ENCODE peak calls at places on chromosomes 2 and 18, in four cellular contexts. One of them, this sample, is unnamed.

GRCh38 chr2:43452318-43452731 is 143.5 kb downstream of the THADA start:
- DNase-seq in Peyer's patch: no peak
- DNase-seq in A549: no peak
- DNase-seq in sigmoid colon: no peak
- DNase-seq in this sample: no peak

GRCh38 chr2:71070294-71071025 is 2.0 kb downstream of the NAGK start:
- DNase-seq in Peyer's patch: no peak
- DNase-seq in A549: peak
- DNase-seq in sigmoid colon: peak
- DNase-seq in this sample: no peak

GRCh38 chr2:77016964-77017363 is 505.2 kb downstream of the LRRTM4 start:
- DNase-seq in Peyer's patch: no peak
- DNase-seq in A549: no peak
- DNase-seq in sigmoid colon: no peak
- DNase-seq in this sample: no peak

GRCh38 chr2:175008801-175009495 is 3.8 kb upstream of the CHN1 start:
- DNase-seq in Peyer's patch: no peak
- DNase-seq in A549: no peak
- DNase-seq in sigmoid colon: no peak
- DNase-seq in this sample: no peak

GRCh38 chr2:102480273-102480672 is 7.2 kb downstream of the SLC9A4 start:
- DNase-seq in Peyer's patch: no peak
- DNase-seq in A549: no peak
- DNase-seq in sigmoid colon: no peak
- DNase-seq in this sample: no peak

GRCh38 chr2:61272421-61273070 is 110.6 kb downstream of the C2orf74 start:
- DNase-seq in Peyer's patch: no peak
- DNase-seq in A549: no peak
- DNase-seq in sigmoid colon: no peak
- DNase-seq in this sample: no peak

GRCh38 chr18:57175550-57175949 is 28.7 kb downstream of the BOD1L2 start:
- DNase-seq in Peyer's patch: no peak
- DNase-seq in A549: no peak
- DNase-seq in sigmoid colon: no peak
- DNase-seq in this sample: no peak

GRCh38 chr2:12162269-12163247 is 416.1 kb downstream of the LPIN1 start:
- DNase-seq in Peyer's patch: no peak
- DNase-seq in A549: no peak
- DNase-seq in sigmoid colon: no peak
- DNase-seq in this sample: no peak

GRCh38 chr2:43905388-43905803 is 66.6 kb downstream of the ABCG8 start:
- DNase-seq in Peyer's patch: no peak
- DNase-seq in A549: no peak
- DNase-seq in sigmoid colon: no peak
- DNase-seq in this sample: no peak

GRCh38 chr18:52409732-52410131 is 69.7 kb downstream of the DCC start:
- DNase-seq in Peyer's patch: no peak
- DNase-seq in A549: peak
- DNase-seq in sigmoid colon: no peak
- DNase-seq in this sample: no peak

GRCh38 chr2:84678214-84678613 is 161.9 kb downstream of the DNAH6 start:
- DNase-seq in Peyer's patch: no peak
- DNase-seq in A549: no peak
- DNase-seq in sigmoid colon: no peak
- DNase-seq in this sample: no peak

GRCh38 chr2:84676295-84676694 is 160.0 kb downstream of the DNAH6 start:
- DNase-seq in Peyer's patch: no peak
- DNase-seq in A549: no peak
- DNase-seq in sigmoid colon: no peak
- DNase-seq in this sample: no peak

GRCh38 chr2:84674099-84674498 is 157.8 kb downstream of the DNAH6 start:
- DNase-seq in Peyer's patch: no peak
- DNase-seq in A549: no peak
- DNase-seq in sigmoid colon: no peak
- DNase-seq in this sample: no peak

GRCh38 chr2:84669122-84669521 is 152.8 kb downstream of the DNAH6 start:
- DNase-seq in Peyer's patch: no peak
- DNase-seq in A549: no peak
- DNase-seq in sigmoid colon: no peak
- DNase-seq in this sample: no peak

DNA sequence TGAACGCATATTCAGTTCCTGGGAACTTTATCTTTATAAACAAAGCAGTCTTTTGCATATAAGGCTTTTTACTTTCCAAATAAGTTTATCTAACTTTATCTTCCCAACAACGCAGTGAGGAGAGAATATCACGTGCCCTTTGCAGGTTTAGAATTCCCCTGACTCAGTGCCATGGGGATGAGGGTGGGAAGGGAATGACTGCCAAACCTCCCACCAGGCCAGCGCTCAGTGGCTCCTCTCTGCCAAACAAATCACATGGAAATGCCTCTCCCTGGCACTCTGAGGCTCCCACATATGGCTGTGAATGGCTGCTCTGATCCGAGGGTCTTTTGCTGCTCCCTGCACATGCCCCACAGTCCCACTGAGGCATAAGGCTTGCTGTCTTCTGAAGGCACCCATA is 158.3 kb downstream of the DNAH6 start:
- DNase-seq in Peyer's patch: no peak
- DNase-seq in A549: no peak
- DNase-seq in sigmoid colon: no peak
- DNase-seq in this sample: no peak
- TF ChIP-seq POLR2A in Peyer's patch: no peak
- TF ChIP-seq POLR2A in A549: no peak
- TF ChIP-seq POLR2A in sigmoid colon: no peak
- TF ChIP-seq POLR2A in this sample: no peak

DNA sequence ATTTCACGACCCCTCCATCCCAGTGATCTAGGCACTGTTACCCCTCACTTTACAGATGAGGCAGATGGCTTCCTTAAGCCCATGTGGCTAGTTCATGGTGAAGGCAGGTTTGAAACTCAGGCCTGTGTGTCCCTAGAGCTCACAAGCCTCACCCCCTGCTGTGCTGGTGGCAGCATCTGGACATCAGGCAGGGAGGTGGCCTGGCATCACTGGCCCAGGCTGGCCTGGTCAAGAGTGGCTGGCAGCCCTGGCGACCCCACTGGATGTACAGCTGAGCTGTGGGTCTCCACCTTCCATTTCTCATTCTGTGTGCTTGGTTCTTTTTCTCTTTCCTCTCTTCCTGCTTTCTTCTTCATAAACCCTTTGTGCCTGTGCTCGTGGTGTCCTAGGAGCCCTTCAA is 56.3 kb downstream of the BOLA3 start:
- DNase-seq in Peyer's patch: no peak
- DNase-seq in A549: no peak
- DNase-seq in sigmoid colon: no peak
- DNase-seq in this sample: no peak
- TF ChIP-seq POLR2A in Peyer's patch: no peak
- TF ChIP-seq POLR2A in A549: no peak
- TF ChIP-seq POLR2A in sigmoid colon: no peak
- TF ChIP-seq POLR2A in this sample: no peak

GRCh38 chr2:185796758-185797157 is 58.2 kb downstream of the FSIP2 start:
- DNase-seq in Peyer's patch: no peak
- DNase-seq in A549: no peak
- DNase-seq in sigmoid colon: no peak
- DNase-seq in this sample: no peak
- TF ChIP-seq POLR2A in Peyer's patch: no peak
- TF ChIP-seq POLR2A in A549: no peak
- TF ChIP-seq POLR2A in sigmoid colon: no peak
- TF ChIP-seq POLR2A in this sample: no peak

GRCh38 chr18:76493213-76494107 is 1.6 kb downstream of the ZNF516 start:
- DNase-seq in Peyer's patch: peak
- DNase-seq in A549: peak
- DNase-seq in sigmoid colon: no peak
- DNase-seq in this sample: no peak

GRCh38 chr18:76494181-76494540 is 881 bp downstream of the ZNF516 start:
- DNase-seq in Peyer's patch: peak
- DNase-seq in A549: peak
- DNase-seq in sigmoid colon: no peak
- DNase-seq in this sample: peak

GRCh38 chr18:76491436-76491800 is 3.6 kb downstream of the ZNF516 start:
- DNase-seq in Peyer's patch: peak
- DNase-seq in A549: peak
- DNase-seq in sigmoid colon: peak
- DNase-seq in this sample: peak

GRCh38 chr18:76491801-76492668 is 3.0 kb downstream of the ZNF516 start:
- DNase-seq in Peyer's patch: peak
- DNase-seq in A549: peak
- DNase-seq in sigmoid colon: peak
- DNase-seq in this sample: peak

DNA sequence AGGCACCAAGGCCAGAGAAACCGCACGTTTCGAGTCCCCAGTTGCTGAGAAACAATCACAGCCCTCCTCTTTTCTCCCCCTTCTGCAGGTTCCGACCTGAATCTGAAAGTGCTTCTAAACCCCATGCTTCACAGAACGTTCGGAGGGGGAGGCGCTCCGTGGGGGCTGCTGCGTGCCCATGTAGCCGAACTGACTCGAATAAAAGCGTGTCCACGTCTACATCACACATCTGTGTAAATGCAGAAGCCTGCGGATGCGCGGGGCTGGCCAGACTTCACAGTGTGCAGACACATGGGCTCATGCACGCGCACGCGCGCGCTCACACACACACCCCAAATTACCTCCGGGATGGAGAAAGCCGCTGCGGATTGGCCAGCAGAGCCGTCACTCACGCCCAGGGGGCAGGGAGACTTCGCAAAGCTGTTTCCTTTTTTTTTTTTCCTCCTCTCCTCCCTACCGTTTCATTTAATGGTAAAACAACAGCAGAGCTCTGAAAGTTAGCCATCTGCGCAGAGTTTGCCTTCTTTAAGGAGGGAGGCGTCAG is 2.3 kb downstream of the ZNF516 start:
- DNase-seq in Peyer's patch: peak
- DNase-seq in A549: peak
- DNase-seq in sigmoid colon: peak
- DNase-seq in this sample: peak
- TF ChIP-seq POLR2A in Peyer's patch: peak
- TF ChIP-seq POLR2A in A549: peak
- TF ChIP-seq POLR2A in sigmoid colon: peak
- TF ChIP-seq POLR2A in this sample: no peak

GRCh38 chr2:237876518-237876917 is 17.1 kb downstream of the RAMP1 start:
- DNase-seq in Peyer's patch: no peak
- DNase-seq in A549: no peak
- DNase-seq in sigmoid colon: no peak
- DNase-seq in this sample: no peak
- TF ChIP-seq POLR2A in Peyer's patch: no peak
- TF ChIP-seq POLR2A in A549: no peak
- TF ChIP-seq POLR2A in sigmoid colon: no peak
- TF ChIP-seq POLR2A in this sample: no peak

DNA sequence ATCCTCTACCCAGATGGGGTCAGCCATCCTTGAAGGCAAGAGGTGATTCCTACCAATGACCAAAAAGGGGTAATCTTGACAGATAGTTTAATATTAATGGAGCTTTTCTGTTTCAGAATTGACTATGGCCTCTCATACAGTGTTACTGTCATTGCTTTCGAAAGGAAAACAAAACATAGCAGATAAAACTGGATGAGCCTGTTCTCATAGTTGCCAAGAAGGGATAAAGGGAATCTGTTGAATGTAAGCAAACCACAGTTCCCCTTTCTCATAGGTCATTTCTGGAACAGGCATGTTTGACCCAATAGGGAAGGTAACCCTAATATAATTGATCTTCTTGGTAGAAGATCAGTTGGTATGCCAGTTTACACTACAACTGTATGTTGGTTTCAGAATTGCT is 1.6 kb downstream of the RAB27B start:
- DNase-seq in Peyer's patch: no peak
- DNase-seq in A549: no peak
- DNase-seq in sigmoid colon: no peak
- DNase-seq in this sample: no peak
- TF ChIP-seq POLR2A in Peyer's patch: no peak
- TF ChIP-seq POLR2A in A549: no peak
- TF ChIP-seq POLR2A in sigmoid colon: no peak
- TF ChIP-seq POLR2A in this sample: no peak

GRCh38 chr2:160270571-160271113 is 70.6 kb upstream of the ITGB6 start:
- DNase-seq in Peyer's patch: no peak
- DNase-seq in A549: peak
- DNase-seq in sigmoid colon: peak
- DNase-seq in this sample: peak

GRCh38 chr2:160268382-160268781 is 68.3 kb upstream of the ITGB6 start:
- DNase-seq in Peyer's patch: no peak
- DNase-seq in A549: no peak
- DNase-seq in sigmoid colon: no peak
- DNase-seq in this sample: no peak

GRCh38 chr2:160271166-160272086 is 71.4 kb upstream of the ITGB6 start:
- DNase-seq in Peyer's patch: no peak
- DNase-seq in A549: no peak
- DNase-seq in sigmoid colon: no peak
- DNase-seq in this sample: peak

GRCh38 chr2:160269803-160270570 is 69.9 kb upstream of the ITGB6 start:
- DNase-seq in Peyer's patch: peak
- DNase-seq in A549: peak
- DNase-seq in sigmoid colon: peak
- DNase-seq in this sample: peak

DNA sequence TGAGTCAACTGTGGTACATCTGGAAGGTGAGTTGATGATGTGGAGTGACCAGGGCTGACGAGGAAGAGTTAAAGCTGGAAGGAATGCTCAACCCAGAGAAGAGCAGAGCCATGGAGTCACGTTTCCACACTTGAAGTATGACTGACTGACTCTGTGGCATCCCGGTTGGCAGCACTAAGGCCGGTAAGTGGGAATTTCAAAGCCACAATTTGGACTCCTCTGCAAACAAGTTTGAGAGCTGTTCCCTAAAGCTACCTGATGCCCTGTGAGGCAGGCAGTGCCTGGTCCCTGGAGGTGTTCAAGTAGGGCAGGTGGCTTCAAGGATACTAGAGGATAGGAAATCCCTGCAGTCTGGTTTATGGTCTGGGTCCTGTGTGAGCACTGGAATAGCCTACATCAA is 69.3 kb upstream of the ITGB6 start:
- DNase-seq in Peyer's patch: no peak
- DNase-seq in A549: no peak
- DNase-seq in sigmoid colon: no peak
- DNase-seq in this sample: peak
- TF ChIP-seq POLR2A in Peyer's patch: no peak
- TF ChIP-seq POLR2A in A549: no peak
- TF ChIP-seq POLR2A in sigmoid colon: no peak
- TF ChIP-seq POLR2A in this sample: no peak

DNA sequence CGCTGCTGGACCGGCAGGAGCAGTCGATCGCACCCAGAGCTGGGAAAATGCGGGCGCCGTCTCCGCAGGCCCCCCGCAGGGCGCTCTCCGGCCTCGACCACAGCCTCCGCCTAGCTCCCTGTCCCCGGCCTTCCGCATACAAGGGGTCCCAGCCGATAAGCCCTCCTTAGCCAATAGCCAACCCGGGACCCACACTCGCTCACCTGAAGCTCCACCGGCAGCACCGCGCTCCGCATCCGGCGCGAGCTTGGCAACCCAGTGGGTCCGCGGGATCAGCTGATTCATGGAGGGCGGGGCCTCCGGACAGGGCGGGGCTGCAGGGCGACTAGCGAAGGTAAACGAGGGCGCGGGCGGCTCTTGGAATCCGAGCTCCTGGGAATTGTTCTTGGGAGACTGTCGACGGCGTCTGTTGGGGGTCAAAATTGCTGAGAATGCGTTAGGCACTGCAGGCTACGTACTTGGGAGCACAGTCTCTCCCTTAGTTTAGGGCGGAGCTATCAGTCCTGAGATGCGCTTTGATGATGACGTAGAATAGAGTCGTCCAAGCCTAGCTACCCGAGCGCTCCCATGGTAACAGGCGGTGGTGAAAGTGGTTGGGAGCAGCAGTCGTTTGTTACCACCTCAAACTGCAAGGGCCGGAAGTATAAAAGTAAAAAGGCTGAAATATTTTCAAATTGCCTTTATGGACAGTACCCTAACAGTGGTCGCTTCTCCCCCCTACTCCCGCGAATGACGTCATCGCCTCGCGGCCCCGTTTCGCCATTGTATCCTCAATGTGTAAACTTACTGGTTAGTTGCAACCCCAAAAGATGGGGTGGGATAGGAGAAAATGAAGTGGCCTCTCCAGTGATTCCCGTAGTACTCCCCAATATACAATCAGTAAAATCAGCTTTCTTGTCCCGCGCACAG is at the start of gene ALS2:
- DNase-seq in Peyer's patch: peak
- DNase-seq in A549: peak
- DNase-seq in sigmoid colon: peak
- DNase-seq in this sample: peak
- TF ChIP-seq POLR2A in Peyer's patch: peak
- TF ChIP-seq POLR2A in A549: peak
- TF ChIP-seq POLR2A in sigmoid colon: no peak
- TF ChIP-seq POLR2A in this sample: no peak

This sample was measured in testis.